ENCODE peak calls at places on chromosomes 13 and 19, in nine cellular contexts. D, X, R, Q, P, U, H, K and W are unnamed samples.

GRCh38 chr13:54373211-54373610 is 1344.6 kb downstream of the OLFM4 start:
- DNase-seq in D (no peak), X (no peak), R (no peak), Q (no peak), P (no peak), U (no peak), H (no peak), K (no peak), W (no peak)

GRCh38 chr19:3096902-3097326 is 2.8 kb downstream of the GNA11 start:
- DNase-seq in D (no peak), X (no peak), R (no peak), Q (no peak), P (no peak), U (no peak), H (no peak), K (no peak), W (no peak)

GRCh38 chr19:41411094-41411493 is 13.5 kb downstream of the BCKDHA start:
- DNase-seq in D (no peak), X (no peak), R (no peak), Q (no peak), P (no peak), U (no peak), H (no peak), K (no peak), W (no peak)

GRCh38 chr13:83515267-83515666 is 367.0 kb downstream of the SLITRK1 start:
- DNase-seq in D (peak), X (peak), R (no peak), Q (no peak), P (no peak), U (no peak), H (peak), K (no peak), W (peak)

GRCh38 chr13:99417821-99418662 is 83.2 kb upstream of the TM9SF2 start:
- DNase-seq in D (no peak), X (no peak), R (no peak), Q (no peak), P (no peak), U (no peak), H (no peak), K (peak), W (no peak)

GRCh38 chr19:39303373-39304184 is 7.4 kb downstream of the IFNL1 start:
- DNase-seq in D (no peak), X (no peak), R (no peak), Q (no peak), P (no peak), U (no peak), H (no peak), K (no peak), W (no peak)

GRCh38 chr19:7515471-7516226 is at the start of gene ZNF358:
- DNase-seq in D (peak), X (peak), R (peak), Q (peak), P (no peak), U (peak), H (peak), K (peak), W (peak)

GRCh38 chr13:39196957-39197644 is 158.8 kb downstream of the NHLRC3 start:
- DNase-seq in D (no peak), X (no peak), R (no peak), Q (no peak), P (no peak), U (no peak), H (no peak), K (no peak), W (no peak)

GRCh38 chr19:16447015-16447384 is 24.8 kb downstream of the EPS15L1 start:
- DNase-seq in D (peak), X (peak), R (peak), Q (no peak), P (peak), U (peak), H (peak), K (no peak), W (peak)

DNA sequence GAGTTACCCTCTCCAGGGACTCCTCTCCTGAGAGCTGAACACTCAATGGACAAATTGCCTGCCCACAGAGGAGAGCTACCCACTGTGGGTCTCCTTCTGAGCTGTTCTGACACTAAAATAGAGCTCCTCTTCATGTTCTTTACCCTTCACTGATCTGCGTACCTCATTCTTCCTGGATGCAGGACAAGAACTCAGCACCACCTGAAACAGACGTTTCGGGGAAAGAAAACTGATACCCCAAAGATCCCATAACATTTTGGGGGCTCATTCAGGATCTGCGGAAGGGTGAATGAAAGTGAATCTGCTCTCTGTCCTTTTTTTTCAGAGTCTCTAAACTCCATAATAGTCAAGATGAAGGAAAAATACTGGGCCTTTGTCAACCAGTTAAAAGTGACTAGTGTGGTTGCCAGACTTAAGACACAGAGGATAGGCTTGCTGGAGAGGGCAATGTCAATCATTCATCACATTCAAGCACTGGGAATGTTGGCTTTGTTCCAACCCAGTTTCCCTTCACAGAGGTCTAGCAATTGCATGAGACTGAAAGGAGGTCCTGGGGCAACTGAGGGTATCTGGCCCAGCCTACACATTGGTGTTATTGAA is 136.7 kb upstream of the SLITRK6 start:
- DNase-seq in D (no peak), X (no peak), R (no peak), Q (no peak), P (no peak), U (no peak), H (no peak), K (no peak), W (no peak)
- H3K4me3 ChIP-seq in D (no peak), X (no peak), R (no peak), Q (no peak), P (no peak), U (no peak), H (no peak), K (no peak), W (no peak)

DNA sequence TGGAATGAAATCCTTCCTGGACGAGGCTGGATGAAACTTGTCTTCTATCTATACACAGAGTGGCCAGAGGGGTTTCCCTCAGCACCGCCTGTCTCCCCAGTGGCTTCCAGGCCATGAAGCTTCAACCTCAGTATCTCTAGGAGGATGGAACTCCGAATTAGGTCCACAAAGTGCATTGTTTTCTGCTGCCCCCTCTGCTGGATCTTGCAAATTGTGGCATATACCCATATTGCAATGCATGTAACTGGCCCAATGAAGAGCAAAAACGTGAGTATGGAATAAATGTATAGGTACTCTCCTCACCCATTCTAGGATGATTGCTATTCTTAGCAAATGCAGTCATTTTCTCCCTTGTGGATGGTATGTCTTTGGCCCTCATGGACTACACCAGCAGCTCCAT is 14.7 kb upstream of the LILRB4 start:
- DNase-seq in D (no peak), X (no peak), R (no peak), Q (no peak), P (no peak), U (no peak), H (no peak), K (no peak), W (no peak)
- TF ChIP-seq CTCF in D (no peak), X (no peak), R (no peak), Q (no peak), P (no peak), U (no peak), H (no peak), K (no peak), W (no peak)

DNA sequence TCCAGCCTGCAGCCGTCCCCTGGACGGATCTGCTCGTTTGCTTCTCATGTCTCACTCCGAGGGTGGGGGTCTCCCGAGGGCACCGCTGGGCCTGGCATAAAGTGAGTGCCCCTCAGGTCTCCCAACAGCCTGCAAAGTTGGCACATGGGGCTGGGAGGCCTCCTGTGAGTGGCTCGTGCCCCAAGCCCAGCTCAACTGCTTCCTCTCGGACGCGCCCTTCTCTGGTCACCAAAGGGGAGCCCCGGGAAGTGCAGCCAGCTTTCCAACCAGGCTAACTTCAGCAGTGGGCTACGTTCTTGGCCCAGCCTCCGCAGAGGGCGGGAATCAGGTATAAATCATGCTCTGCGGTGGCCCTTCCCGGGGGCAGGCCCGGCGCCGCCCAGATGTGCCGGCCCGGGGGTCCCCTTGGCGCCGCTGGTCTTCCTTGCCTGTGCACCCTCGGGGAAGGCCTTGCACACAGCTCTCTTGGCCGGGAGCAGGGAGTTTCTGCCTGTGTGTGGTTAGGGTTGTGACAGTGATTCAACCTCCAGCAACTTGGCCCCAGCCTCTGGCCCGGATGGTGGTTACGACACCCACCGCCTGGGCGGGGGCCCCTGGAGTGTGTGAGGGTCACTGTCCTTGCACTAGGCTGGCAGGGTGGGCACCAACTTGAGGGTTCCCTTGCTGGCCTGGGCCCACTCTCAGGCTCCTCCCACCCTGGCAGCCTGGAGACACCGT is 20.7 kb downstream of the CEBPG start:
- DNase-seq in D (peak), X (peak), R (no peak), Q (no peak), P (peak), U (peak), H (peak), K (peak), W (peak)
- H3K4me3 ChIP-seq in D (no peak), X (no peak), R (no peak), Q (no peak), P (peak), U (no peak), H (peak), K (no peak), W (no peak)

DNA sequence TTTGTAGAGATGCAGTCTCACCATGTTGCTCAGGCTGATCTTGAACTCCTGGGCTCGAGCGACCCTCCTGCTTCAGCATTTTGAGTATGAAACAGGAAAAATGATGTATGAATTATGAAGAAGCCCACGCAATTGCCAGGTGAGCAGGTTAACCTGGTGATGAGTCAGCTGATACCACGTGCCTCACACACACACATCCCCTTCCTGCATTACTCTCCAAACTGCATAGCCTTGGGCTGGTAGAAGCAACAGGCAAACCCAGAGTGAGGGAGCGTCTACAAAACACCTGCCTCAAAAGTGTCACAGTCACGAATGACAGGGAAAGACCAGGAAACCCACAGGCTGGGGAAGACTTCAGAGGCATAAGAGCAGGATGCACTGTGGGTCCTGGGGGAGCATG is 192.8 kb upstream of the IRS2 start:
- DNase-seq in D (no peak), X (no peak), R (no peak), Q (no peak), P (no peak), U (no peak), H (no peak), K (no peak), W (no peak)
- TF ChIP-seq CTCF in D (no peak), X (no peak), R (no peak), Q (no peak), P (no peak), U (no peak), H (no peak), K (no peak), W (no peak)